ENCODE peak calls at places on chromosomes 11 and 22, in five cellular contexts. One of them, this sample, is unnamed.

GRCh38 chr11:36229091-36229490 is 60.1 kb downstream of the COMMD9 start:
- DNase-seq in GM06990: no peak
- DNase-seq in AG10803: no peak
- DNase-seq in substantia nigra: no peak
- DNase-seq in effector CD4-positive, alpha-beta T cell: no peak
- DNase-seq in this sample: no peak

GRCh38 chr11:67562951-67563350 is 20.7 kb upstream of the GSTP1 start:
- DNase-seq in GM06990: no peak
- DNase-seq in AG10803: no peak
- DNase-seq in substantia nigra: no peak
- DNase-seq in effector CD4-positive, alpha-beta T cell: no peak
- DNase-seq in this sample: no peak

GRCh38 chr11:17445240-17445795 is 31.3 kb downstream of the ABCC8 start:
- DNase-seq in GM06990: no peak
- DNase-seq in AG10803: no peak
- DNase-seq in substantia nigra: no peak
- DNase-seq in effector CD4-positive, alpha-beta T cell: no peak
- DNase-seq in this sample: no peak

GRCh38 chr11:17439316-17439782 is 37.3 kb downstream of the ABCC8 start:
- DNase-seq in GM06990: no peak
- DNase-seq in AG10803: no peak
- DNase-seq in substantia nigra: no peak
- DNase-seq in effector CD4-positive, alpha-beta T cell: no peak
- DNase-seq in this sample: no peak

GRCh38 chr11:12276831-12277475 is 100.4 kb upstream of the PARVA start:
- DNase-seq in GM06990: no peak
- DNase-seq in AG10803: no peak
- DNase-seq in substantia nigra: no peak
- DNase-seq in effector CD4-positive, alpha-beta T cell: no peak
- DNase-seq in this sample: no peak

GRCh38 chr11:64590763-64591221 is at the start of gene SLC22A12:
- DNase-seq in GM06990: no peak
- DNase-seq in AG10803: no peak
- DNase-seq in substantia nigra: no peak
- DNase-seq in effector CD4-positive, alpha-beta T cell: no peak
- DNase-seq in this sample: no peak

GRCh38 chr11:8338138-8338537 is 74.5 kb upstream of the LMO1 start:
- DNase-seq in GM06990: no peak
- DNase-seq in AG10803: peak; percentile 17
- DNase-seq in substantia nigra: peak; percentile 11
- DNase-seq in effector CD4-positive, alpha-beta T cell: no peak
- DNase-seq in this sample: peak; percentile 77

GRCh38 chr11:110491577-110492352 is 62.0 kb downstream of the FDX1 start:
- DNase-seq in GM06990: no peak
- DNase-seq in AG10803: peak; percentile 8
- DNase-seq in substantia nigra: no peak
- DNase-seq in effector CD4-positive, alpha-beta T cell: no peak
- DNase-seq in this sample: no peak

GRCh38 chr11:3894128-3894731 is 38.8 kb downstream of the STIM1 start:
- DNase-seq in GM06990: peak; percentile 85
- DNase-seq in AG10803: peak; percentile 51
- DNase-seq in substantia nigra: no peak
- DNase-seq in effector CD4-positive, alpha-beta T cell: no peak
- DNase-seq in this sample: no peak

GRCh38 chr22:23045461-23045860 is 24.9 kb upstream of the GNAZ start:
- DNase-seq in GM06990: no peak
- DNase-seq in AG10803: no peak
- DNase-seq in substantia nigra: no peak
- DNase-seq in effector CD4-positive, alpha-beta T cell: no peak
- DNase-seq in this sample: no peak

GRCh38 chr11:119755351-119756071 is 26.5 kb upstream of the NECTIN1 start:
- DNase-seq in GM06990: no peak
- DNase-seq in AG10803: no peak
- DNase-seq in substantia nigra: no peak
- DNase-seq in effector CD4-positive, alpha-beta T cell: no peak
- DNase-seq in this sample: no peak

GRCh38 chr11:79466411-79466810 is 25.6 kb upstream of the TENM4 start:
- DNase-seq in GM06990: no peak
- DNase-seq in AG10803: peak; percentile 58
- DNase-seq in substantia nigra: no peak
- DNase-seq in effector CD4-positive, alpha-beta T cell: no peak
- DNase-seq in this sample: no peak

GRCh38 chr11:6259638-6260019 is at the start of gene CCKBR:
- DNase-seq in GM06990: no peak
- DNase-seq in AG10803: no peak
- DNase-seq in substantia nigra: no peak
- DNase-seq in effector CD4-positive, alpha-beta T cell: no peak
- DNase-seq in this sample: peak; percentile 9

GRCh38 chr11:106381895-106382294 is 304.4 kb downstream of the AASDHPPT start:
- DNase-seq in GM06990: no peak
- DNase-seq in AG10803: no peak
- DNase-seq in substantia nigra: no peak
- DNase-seq in effector CD4-positive, alpha-beta T cell: no peak
- DNase-seq in this sample: no peak

GRCh38 chr11:82996966-82997606 is 74.6 kb downstream of the RAB30 start:
- DNase-seq in GM06990: peak; percentile 73
- DNase-seq in AG10803: no peak
- DNase-seq in substantia nigra: no peak
- DNase-seq in effector CD4-positive, alpha-beta T cell: no peak
- DNase-seq in this sample: no peak

GRCh38 chr11:45209904-45210699 is 63.7 kb downstream of the PRDM11 start:
- DNase-seq in GM06990: no peak
- DNase-seq in AG10803: peak; percentile 16
- DNase-seq in substantia nigra: peak; percentile 55
- DNase-seq in effector CD4-positive, alpha-beta T cell: no peak
- DNase-seq in this sample: peak; percentile 45

GRCh38 chr11:49208006-49208721 is at the start of gene FOLH1:
- DNase-seq in GM06990: peak; percentile 0
- DNase-seq in AG10803: peak; percentile 0
- DNase-seq in substantia nigra: peak; percentile 39
- DNase-seq in effector CD4-positive, alpha-beta T cell: no peak
- DNase-seq in this sample: no peak

GRCh38 chr11:17314232-17314547 is 37.4 kb upstream of the NCR3LG1 start:
- DNase-seq in GM06990: no peak
- DNase-seq in AG10803: peak; percentile 78
- DNase-seq in substantia nigra: no peak
- DNase-seq in effector CD4-positive, alpha-beta T cell: no peak
- DNase-seq in this sample: no peak

GRCh38 chr11:71330996-71331395 is 78.6 kb upstream of the SHANK2 start:
- DNase-seq in GM06990: no peak
- DNase-seq in AG10803: no peak
- DNase-seq in substantia nigra: no peak
- DNase-seq in effector CD4-positive, alpha-beta T cell: no peak
- DNase-seq in this sample: no peak

GRCh38 chr11:109423114-109423859 is 1.3 kb downstream of the C11orf87 start:
- DNase-seq in GM06990: peak; percentile 6
- DNase-seq in AG10803: no peak
- DNase-seq in substantia nigra: no peak
- DNase-seq in effector CD4-positive, alpha-beta T cell: no peak
- DNase-seq in this sample: peak; percentile 10

GRCh38 chr11:117950999-117951961 is 22.1 kb upstream of the TMPRSS13 start:
- DNase-seq in GM06990: no peak
- DNase-seq in AG10803: no peak
- DNase-seq in substantia nigra: no peak
- DNase-seq in effector CD4-positive, alpha-beta T cell: peak; percentile 33
- DNase-seq in this sample: no peak

GRCh38 chr11:35766651-35767050 is 104.1 kb downstream of the TRIM44 start:
- DNase-seq in GM06990: no peak
- DNase-seq in AG10803: no peak
- DNase-seq in substantia nigra: no peak
- DNase-seq in effector CD4-positive, alpha-beta T cell: no peak
- DNase-seq in this sample: no peak

GRCh38 chr22:19446603-19447387 is 716 bp downstream of the C22orf39 start:
- DNase-seq in GM06990: no peak
- DNase-seq in AG10803: no peak
- DNase-seq in substantia nigra: no peak
- DNase-seq in effector CD4-positive, alpha-beta T cell: no peak
- DNase-seq in this sample: peak; percentile 9

GRCh38 chr11:107821199-107821926 is 37.2 kb downstream of the SLC35F2 start:
- DNase-seq in GM06990: no peak
- DNase-seq in AG10803: peak; percentile 16
- DNase-seq in substantia nigra: no peak
- DNase-seq in effector CD4-positive, alpha-beta T cell: no peak
- DNase-seq in this sample: no peak

GRCh38 chr11:326842-327580 is 6.4 kb upstream of the IFITM3 start:
- DNase-seq in GM06990: peak; percentile 87
- DNase-seq in AG10803: no peak
- DNase-seq in substantia nigra: no peak
- DNase-seq in effector CD4-positive, alpha-beta T cell: peak; percentile 42
- DNase-seq in this sample: no peak

GRCh38 chr11:114280696-114281095 is 15.5 kb upstream of the NNMT start:
- DNase-seq in GM06990: no peak
- DNase-seq in AG10803: peak; percentile 96
- DNase-seq in substantia nigra: no peak
- DNase-seq in effector CD4-positive, alpha-beta T cell: no peak
- DNase-seq in this sample: peak; percentile 66

GRCh38 chr11:30197869-30198268 is 32.9 kb upstream of the FSHB start:
- DNase-seq in GM06990: no peak
- DNase-seq in AG10803: no peak
- DNase-seq in substantia nigra: no peak
- DNase-seq in effector CD4-positive, alpha-beta T cell: no peak
- DNase-seq in this sample: no peak

GRCh38 chr22:42644422-42645340 is 4.3 kb upstream of the ATP5MGL start:
- DNase-seq in GM06990: no peak
- DNase-seq in AG10803: peak; percentile 63
- DNase-seq in substantia nigra: no peak
- DNase-seq in effector CD4-positive, alpha-beta T cell: no peak
- DNase-seq in this sample: no peak

GRCh38 chr11:9003573-9004309 is at the start of gene NRIP3:
- DNase-seq in GM06990: peak; percentile 41
- DNase-seq in AG10803: peak; percentile 58
- DNase-seq in substantia nigra: no peak
- DNase-seq in effector CD4-positive, alpha-beta T cell: peak; percentile 81
- DNase-seq in this sample: peak; percentile 63

GRCh38 chr11:7673724-7674434 is 579 bp upstream of the CYB5R2 start:
- DNase-seq in GM06990: peak; percentile 35
- DNase-seq in AG10803: peak; percentile 15
- DNase-seq in substantia nigra: no peak
- DNase-seq in effector CD4-positive, alpha-beta T cell: no peak
- DNase-seq in this sample: peak; percentile 25

GRCh38 chr11:59463176-59463575 is 6.4 kb downstream of the OR4D6 start:
- DNase-seq in GM06990: no peak
- DNase-seq in AG10803: peak; percentile 10
- DNase-seq in substantia nigra: no peak
- DNase-seq in effector CD4-positive, alpha-beta T cell: no peak
- DNase-seq in this sample: no peak

GRCh38 chr11:79055866-79056632 is 384.8 kb downstream of the TENM4 start:
- DNase-seq in GM06990: no peak
- DNase-seq in AG10803: peak; percentile 95
- DNase-seq in substantia nigra: no peak
- DNase-seq in effector CD4-positive, alpha-beta T cell: no peak
- DNase-seq in this sample: no peak

This sample was measured in neural crest cell.